ENCODE peak calls at places on chromosomes 13 and 19, in eight cellular contexts. F is lower lobe of right lung, J is HFF-Myc, V is Kasumi-1, M is naive B cell, U is NCI-H1105 treated with DMSO at 0.1 percent for 48 hours, A is ascending aorta, R is NCI-H1048. H is an unnamed sample.

GRCh38 chr19:11479470-11480080 is 1.3 kb downstream of the ELAVL3 start:
- DNase-seq in F (no peak), U (peak), V (no peak), R (no peak), A (no peak), J (no peak), M (no peak), H (no peak)

GRCh38 chr13:43687038-43687437 is 99.7 kb downstream of the ENOX1 start:
- DNase-seq in R (no peak), M (no peak), F (no peak), U (no peak), A (no peak), J (no peak), V (no peak), H (no peak)

GRCh38 chr13:98664047-98664446 is 87.1 kb upstream of the STK24 start:
- DNase-seq in U (no peak), V (no peak), R (no peak), J (no peak), F (no peak), M (no peak), A (no peak), H (no peak)

GRCh38 chr19:39351537-39352037 is 9.4 kb downstream of the SAMD4B start:
- DNase-seq in R (no peak), A (no peak), J (no peak), U (no peak), F (no peak), V (no peak), M (peak), H (no peak)

GRCh38 chr13:36154567-36155231 is 23.5 kb upstream of the DCLK1 start:
- DNase-seq in V (no peak), U (no peak), M (no peak), F (no peak), A (no peak), J (no peak), R (no peak), H (peak)

GRCh38 chr13:30652746-30653145 is 35.0 kb downstream of the USPL1 start:
- DNase-seq in R (no peak), U (no peak), J (no peak), F (no peak), V (no peak), M (no peak), A (no peak), H (no peak)

GRCh38 chr13:50174630-50175029 is 159.4 kb downstream of the KCNRG start:
- DNase-seq in M (no peak), V (no peak), R (no peak), A (no peak), U (no peak), F (no peak), J (no peak), H (no peak)

GRCh38 chr13:75770164-75771145 is 134.3 kb downstream of the LMO7 start:
- DNase-seq in J (no peak), U (no peak), V (no peak), M (no peak), A (no peak), F (no peak), R (no peak), H (no peak)

GRCh38 chr13:102567857-102568256 is 28.9 kb upstream of the TPP2 start:
- DNase-seq in F (no peak), M (no peak), A (no peak), U (no peak), J (no peak), R (no peak), V (no peak), H (no peak)

GRCh38 chr13:40285634-40286033 is 380.8 kb downstream of the FOXO1 start:
- DNase-seq in U (no peak), J (no peak), M (no peak), A (no peak), F (no peak), R (no peak), V (no peak), H (no peak)

GRCh38 chr19:51971624-51972023 is 15.0 kb downstream of the ZNF350 start:
- DNase-seq in M (no peak), F (no peak), R (no peak), J (no peak), A (no peak), U (no peak), V (no peak), H (no peak)

GRCh38 chr13:49219647-49220034 is 497 bp upstream of the MLNR start:
- DNase-seq in M (no peak), R (no peak), J (no peak), A (no peak), U (no peak), F (no peak), V (peak), H (no peak)

GRCh38 chr19:19817357-19817756 is 4.2 kb downstream of the ZNF506 start:
- DNase-seq in J (no peak), F (no peak), A (no peak), U (no peak), M (no peak), V (no peak), R (no peak), H (no peak)

GRCh38 chr19:38455031-38455430 is 21.5 kb downstream of the RYR1 start:
- DNase-seq in A (no peak), M (no peak), J (peak), F (no peak), R (no peak), U (no peak), V (peak), H (no peak)

GRCh38 chr13:24052547-24052981 is 108.0 kb upstream of the SPATA13 start:
- DNase-seq in U (no peak), V (no peak), J (no peak), F (no peak), M (no peak), A (peak), R (no peak), H (no peak)

GRCh38 chr19:43723588-43723987 is 7.7 kb downstream of the IRGC start:
- DNase-seq in A (no peak), F (no peak), U (no peak), J (no peak), R (no peak), M (no peak), V (no peak), H (no peak)

GRCh38 chr13:53124568-53125094 is 96.0 kb downstream of the OLFM4 start:
- DNase-seq in R (no peak), M (no peak), V (no peak), U (no peak), J (no peak), A (no peak), F (no peak), H (no peak)

GRCh38 chr13:45474584-45475454 is 10.1 kb downstream of the COG3 start:
- DNase-seq in U (no peak), A (no peak), J (no peak), F (no peak), V (no peak), R (no peak), M (no peak), H (no peak)

GRCh38 chr19:16441661-16442071 is 30.1 kb downstream of the EPS15L1 start:
- DNase-seq in U (no peak), R (no peak), J (no peak), A (no peak), F (no peak), V (peak), M (no peak), H (peak)

H was measured in left lung.